ENCODE peak calls at places on chromosomes 16 and 17, in four cellular contexts. A, W, N and I are unnamed samples.

GRCh38 chr17:80005360-80006338 is 30.0 kb downstream of the TBC1D16 start:
- DNase-seq in A (no peak), N (peak; percentile 56), W (peak; percentile 93), I (no peak)

GRCh38 chr16:1791943-1792812 is 1.3 kb downstream of the IGFALS start:
- DNase-seq in N (no peak), W (no peak), A (no peak), I (no peak)

GRCh38 chr16:84724619-84725307 is 25.0 kb downstream of the USP10 start:
- DNase-seq in A (no peak), N (no peak), W (no peak), I (no peak)

GRCh38 chr17:72512649-72513556 is 392.1 kb downstream of the SOX9 start:
- DNase-seq in N (no peak), A (no peak), W (no peak), I (no peak)

GRCh38 chr16:58010886-58011285 is 9.7 kb downstream of the USB1 start:
- DNase-seq in A (no peak), N (no peak), W (no peak), I (no peak)

GRCh38 chr16:30351586-30352419 is 3.3 kb downstream of the CD2BP2 start:
- DNase-seq in W (no peak), N (peak; percentile 92), A (peak; percentile 81), I (peak; percentile 63)

GRCh38 chr16:24273511-24273910 is 17.4 kb downstream of the CACNG3 start:
- DNase-seq in W (no peak), N (no peak), A (no peak), I (no peak)

GRCh38 chr17:21108651-21109050 is 18.1 kb upstream of the DHRS7B start:
- DNase-seq in N (no peak), W (no peak), A (no peak), I (no peak)

GRCh38 chr16:57826706-57827625 is 24.7 kb upstream of the KIFC3 start:
- DNase-seq in W (no peak), A (no peak), N (no peak), I (no peak)

GRCh38 chr16:74625500-74626350 is 18.8 kb upstream of the GLG1 start:
- DNase-seq in N (peak; percentile 3), A (peak; percentile 2), W (no peak), I (no peak)

GRCh38 chr17:63455417-63455816 is 9.3 kb upstream of the CYB561 start:
- DNase-seq in W (no peak), A (no peak), N (no peak), I (no peak)

GRCh38 chr17:14464741-14465140 is 163.9 kb downstream of the HS3ST3B1 start:
- DNase-seq in W (no peak), A (no peak), N (no peak), I (no peak)

GRCh38 chr17:31171711-31172110 is 76.9 kb downstream of the NF1 start:
- DNase-seq in A (no peak), N (no peak), W (no peak), I (no peak)

GRCh38 chr17:79955961-79956735 is 79.5 kb downstream of the TBC1D16 start:
- DNase-seq in W (no peak), N (no peak), A (peak; percentile 13), I (no peak)

GRCh38 chr16:35142809-35143192 is 1683.4 kb downstream of the TP53TG3F start:
- DNase-seq in W (no peak), A (no peak), N (no peak), I (no peak)

GRCh38 chr17:27379863-27380533 is 76.2 kb upstream of the KSR1 start:
- DNase-seq in A (peak; percentile 72), N (peak; percentile 72), W (no peak), I (peak; percentile 29)

GRCh38 chr16:73170587-73170986 is 122.7 kb upstream of the ZFHX3 start:
- DNase-seq in N (no peak), A (no peak), W (no peak), I (no peak)

GRCh38 chr17:67682196-67682595 is 35.5 kb upstream of the NOL11 start:
- DNase-seq in W (no peak), N (peak; percentile 64), A (no peak), I (no peak)

GRCh38 chr16:67016681-67017450 is 12.1 kb upstream of the CBFB start:
- DNase-seq in N (no peak), W (no peak), A (no peak), I (no peak)

GRCh38 chr17:69961488-69962145 is 113.4 kb upstream of the KCNJ16 start:
- DNase-seq in A (no peak), W (no peak), N (peak; percentile 26), I (no peak)

GRCh38 chr16:22933173-22933572 is 119.2 kb downstream of the HS3ST2 start:
- DNase-seq in A (no peak), W (no peak), N (no peak), I (no peak)

GRCh38 chr17:75784473-75785015 is at the start of gene UNK:
- DNase-seq in N (peak; percentile 97), A (peak; percentile 99), W (peak; percentile 81), I (peak; percentile 96)
- TF ChIP-seq POLR2A in N (no peak), A (peak; percentile 77), W (no peak), I (peak; percentile 79)

GRCh38 chr17:57085448-57086068 is 512 bp downstream of the AKAP1 start:
- DNase-seq in N (peak; percentile 80), W (no peak), A (peak; percentile 74), I (peak; percentile 22)
- TF ChIP-seq POLR2A in N (no peak), W (no peak), A (no peak), I (no peak)

DNA sequence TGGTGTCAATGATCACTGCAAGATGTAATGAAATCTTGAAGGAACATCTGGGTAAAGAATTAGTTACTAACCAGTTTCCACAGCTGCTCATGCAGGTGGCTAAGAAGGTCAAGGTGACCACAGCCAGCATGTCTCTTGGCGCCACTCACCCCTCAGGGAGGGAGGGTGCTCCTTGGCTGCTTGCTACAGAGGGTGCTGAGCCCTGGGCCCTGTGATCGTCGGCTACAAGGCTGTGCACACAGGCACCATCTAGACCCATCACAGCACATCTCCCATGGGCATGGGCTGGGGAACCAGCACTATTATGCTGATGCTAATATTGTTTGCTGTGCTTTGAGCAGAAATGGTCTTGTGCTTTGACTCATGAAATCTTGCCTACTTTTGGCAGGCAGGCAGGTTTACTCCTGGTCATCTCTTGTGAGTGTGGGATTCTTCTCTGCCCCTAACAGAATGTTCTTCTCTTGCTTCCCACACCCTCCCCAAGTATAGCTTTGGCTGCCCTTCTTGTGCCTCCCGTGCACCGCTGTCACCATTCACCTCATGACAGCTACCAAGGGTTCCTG is 36.4 kb downstream of the TXNDC11 start:
- DNase-seq in A (no peak), N (peak; percentile 46), W (no peak), I (no peak)
- TF ChIP-seq POLR2A in A (no peak), N (no peak), W (no peak), I (no peak)

DNA sequence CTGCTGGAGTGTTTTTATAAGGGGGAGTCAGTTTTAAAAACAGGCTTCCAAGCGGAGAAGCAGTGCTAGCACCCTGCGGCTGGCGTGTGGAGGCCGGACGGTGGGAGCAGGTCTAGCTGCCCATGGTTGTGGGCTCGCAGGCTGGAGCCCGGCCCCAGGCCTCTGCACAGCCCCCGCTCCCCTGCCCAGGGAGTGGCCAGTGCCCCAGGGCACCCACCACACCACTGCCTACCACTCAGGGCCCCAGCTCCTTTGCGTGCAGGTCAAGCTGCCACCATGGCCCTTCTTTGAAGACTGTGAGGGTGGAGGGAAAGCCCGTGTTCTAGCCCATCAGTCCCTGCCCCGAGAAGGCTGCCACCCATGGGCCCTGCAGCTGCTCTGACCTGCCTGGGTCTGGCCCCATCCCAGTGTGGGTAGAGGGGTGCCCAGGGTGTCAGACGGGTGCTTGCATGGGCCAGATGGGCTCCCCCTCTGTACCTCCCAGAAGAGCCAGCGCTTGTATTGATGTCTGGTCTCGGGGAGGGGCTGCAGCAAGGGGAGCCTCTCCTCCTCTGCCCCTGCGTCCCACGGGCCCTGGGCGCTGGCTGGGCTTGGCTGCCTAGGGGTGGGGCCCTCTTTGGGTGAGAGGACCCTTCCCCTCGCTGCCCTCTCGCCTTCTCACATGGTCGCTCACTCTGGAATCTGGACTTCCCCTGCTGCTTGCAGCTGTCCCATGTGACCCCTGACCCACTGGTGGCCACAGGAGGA is 1.5 kb upstream of the NUDT16L1 start:
- DNase-seq in N (no peak), A (no peak), W (no peak), I (no peak)
- TF ChIP-seq POLR2A in N (no peak), A (no peak), W (no peak), I (no peak)